ENCODE peak calls at places on chromosomes 3 and 15, in nine cellular contexts. H, T, S, K, D, O, C, U and B are unnamed samples.
A peak's percentile ranks its signal among the peaks of the same experiment; 100 is the strongest.

GRCh38 chr3:24446032-24446431 is 48.6 kb downstream of the THRB start:
- DNase-seq in H (no peak), T (no peak), S (no peak), K (no peak), D (no peak), O (no peak), C (no peak), U (no peak), B (no peak)

GRCh38 chr15:81002254-81003022 is 1.7 kb downstream of the TLNRD1 start:
- DNase-seq in H (peak; percentile 60), T (peak; percentile 51), S (peak; percentile 27), K (no peak), D (no peak), O (no peak), C (no peak), U (peak; percentile 37), B (no peak)

GRCh38 chr3:122003596-122003995 is 18.5 kb downstream of the ILDR1 start:
- DNase-seq in H (no peak), T (no peak), S (no peak), K (no peak), D (no peak), O (no peak), C (no peak), U (no peak), B (no peak)

GRCh38 chr3:194852836-194853508 is 167.3 kb downstream of the FAM43A start:
- DNase-seq in H (no peak), T (no peak), S (no peak), K (no peak), D (no peak), O (no peak), C (no peak), U (no peak), B (no peak)

GRCh38 chr3:46187876-46188275 is 20.2 kb downstream of the CCR1 start:
- DNase-seq in H (no peak), T (peak; percentile 50), S (no peak), K (peak; percentile 17), D (peak; percentile 78), O (no peak), C (no peak), U (no peak), B (peak; percentile 82)

GRCh38 chr3:72848703-72849081 is 447 bp upstream of the SHQ1 start:
- DNase-seq in H (no peak), T (peak; percentile 88), S (no peak), K (no peak), D (no peak), O (no peak), C (peak; percentile 4), U (peak; percentile 30), B (no peak)

GRCh38 chr15:70023064-70023768 is 74.5 kb downstream of the TLE3 start:
- DNase-seq in H (no peak), T (peak; percentile 92), S (no peak), K (peak; percentile 74), D (peak; percentile 86), O (no peak), C (peak; percentile 47), U (peak; percentile 77), B (peak; percentile 78)

GRCh38 chr3:141561426-141562034 is 74.7 kb downstream of the RASA2 start:
- DNase-seq in H (no peak), T (peak; percentile 75), S (no peak), K (peak; percentile 80), D (peak; percentile 90), O (peak; percentile 47), C (peak; percentile 34), U (peak; percentile 91), B (peak; percentile 20)

GRCh38 chr3:12158387-12159226 is at the start of gene TIMP4:
- DNase-seq in H (peak; percentile 63), T (no peak), S (peak; percentile 62), K (peak; percentile 62), D (peak; percentile 61), O (peak; percentile 75), C (no peak), U (peak; percentile 68), B (peak; percentile 79)

GRCh38 chr3:39267631-39268553 is 11.9 kb downstream of the CX3CR1 start:
- DNase-seq in H (no peak), T (peak; percentile 35), S (no peak), K (no peak), D (no peak), O (no peak), C (peak; percentile 51), U (no peak), B (no peak)

GRCh38 chr3:15527031-15527459 is 5.5 kb upstream of the COLQ start:
- DNase-seq in H (no peak), T (peak; percentile 53), S (no peak), K (no peak), D (no peak), O (no peak), C (no peak), U (peak; percentile 21), B (no peak)

GRCh38 chr3:15266510-15267376 is 60.7 kb downstream of the CAPN7 start:
- DNase-seq in H (no peak), T (no peak), S (no peak), K (no peak), D (no peak), O (no peak), C (no peak), U (no peak), B (no peak)

GRCh38 chr15:78070049-78070698 is 7.3 kb downstream of the TBC1D2B start:
- DNase-seq in H (peak; percentile 67), T (peak; percentile 50), S (no peak), K (no peak), D (no peak), O (no peak), C (no peak), U (no peak), B (no peak)

GRCh38 chr3:153144779-153145178 is 17.2 kb upstream of the RAP2B start:
- DNase-seq in H (no peak), T (no peak), S (no peak), K (peak; percentile 67), D (peak; percentile 69), O (no peak), C (no peak), U (peak; percentile 52), B (peak; percentile 25)

GRCh38 chr3:53837331-53837730 is 8.9 kb downstream of the CHDH start:
- DNase-seq in H (no peak), T (no peak), S (no peak), K (no peak), D (no peak), O (no peak), C (no peak), U (no peak), B (no peak)

DNA sequence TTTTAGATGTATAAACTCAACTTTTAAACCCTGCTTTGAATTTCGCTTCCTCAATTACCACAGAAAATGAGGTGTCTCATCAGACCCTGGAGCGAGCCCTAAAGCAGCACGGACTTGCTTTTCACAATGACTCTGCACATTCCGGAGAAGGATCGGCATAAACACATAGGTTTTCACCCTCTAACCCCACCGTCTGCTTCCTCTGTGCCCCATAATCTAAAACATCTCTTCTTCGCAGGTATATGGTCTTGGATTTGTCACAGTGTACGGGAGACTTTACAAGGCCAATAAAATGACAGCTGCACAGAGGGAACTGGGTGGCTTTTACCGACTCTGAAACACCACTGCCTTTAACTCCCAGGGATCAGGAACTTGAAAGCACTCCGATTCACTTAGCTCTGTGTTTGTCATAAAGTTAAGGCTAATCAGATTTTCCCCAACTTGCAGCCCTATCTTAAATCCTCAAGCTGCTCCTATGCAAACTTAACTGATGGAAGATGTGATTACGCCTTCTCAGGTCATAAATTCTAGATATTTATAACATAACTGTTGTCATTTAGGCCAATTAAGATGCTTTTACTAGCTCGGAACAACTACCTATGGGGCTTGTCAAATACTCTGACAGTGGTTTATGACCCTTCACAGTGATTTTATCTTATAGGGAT is 133.4 kb upstream of the WNT5A start:
- DNase-seq in H (no peak), T (peak; percentile 80), S (no peak), K (peak; percentile 41), D (peak; percentile 36), O (peak; percentile 55), C (no peak), U (no peak), B (no peak)
- H3K4me3 ChIP-seq in H (no peak overlapping the region), T (peak overlapping the region; percentile 13), S (no peak overlapping the region), K (no peak overlapping the region), D (no peak overlapping the region), O (no peak overlapping the region), C (no peak overlapping the region), U (no peak overlapping the region), B (no peak overlapping the region)

DNA sequence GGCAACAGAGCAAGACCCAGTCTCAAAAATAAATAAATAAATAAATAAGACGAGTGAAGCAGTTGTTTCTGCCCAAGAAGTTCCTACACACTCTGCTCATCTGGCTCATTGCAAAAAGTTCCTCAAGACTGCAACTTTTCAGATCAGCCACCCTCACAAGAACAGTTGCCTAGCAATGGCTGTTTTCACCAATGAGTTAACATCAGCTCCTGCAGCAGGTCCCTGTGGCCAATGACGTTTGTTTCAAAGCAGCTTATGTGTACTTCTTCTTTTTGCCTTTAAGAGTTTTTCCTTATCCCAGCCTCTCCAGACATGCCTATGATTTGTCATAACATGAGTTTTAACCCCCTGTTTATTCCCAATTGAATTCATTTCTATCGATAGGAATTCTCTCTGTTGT is 118.4 kb upstream of the SPRED1 start:
- DNase-seq in H (peak; percentile 66), T (no peak), S (no peak), K (no peak), D (no peak), O (no peak), C (no peak), U (no peak), B (no peak)
- H3K4me3 ChIP-seq in H (no peak overlapping the region), T (no peak overlapping the region), S (no peak overlapping the region), K (no peak overlapping the region), D (no peak overlapping the region), O (no peak overlapping the region), C (no peak overlapping the region), U (no peak overlapping the region), B (no peak overlapping the region)

GRCh38 chr15:38072507-38073277 is 138.3 kb downstream of the TMCO5A start:
- DNase-seq in H (peak; percentile 76), T (peak; percentile 80), S (peak; percentile 76), K (peak; percentile 87), D (peak; percentile 86), O (peak; percentile 56), C (no peak), U (peak; percentile 81), B (peak; percentile 39)

GRCh38 chr15:38075466-38075865 is 141.0 kb downstream of the TMCO5A start:
- DNase-seq in H (no peak), T (no peak), S (no peak), K (no peak), D (no peak), O (no peak), C (no peak), U (no peak), B (no peak)

GRCh38 chr15:38073278-38073930 is 139.0 kb downstream of the TMCO5A start:
- DNase-seq in H (peak; percentile 71), T (no peak), S (no peak), K (peak; percentile 63), D (peak; percentile 65), O (peak; percentile 71), C (no peak), U (peak; percentile 55), B (no peak)

GRCh38 chr15:38072007-38072506 is 137.6 kb downstream of the TMCO5A start:
- DNase-seq in H (peak; percentile 63), T (no peak), S (peak; percentile 18), K (no peak), D (no peak), O (peak; percentile 82), C (no peak), U (no peak), B (no peak)

GRCh38 chr15:38074029-38074428 is 139.6 kb downstream of the TMCO5A start:
- DNase-seq in H (no peak), T (no peak), S (no peak), K (peak; percentile 23), D (peak; percentile 49), O (peak; percentile 53), C (no peak), U (no peak), B (no peak)
- H3K4me3 ChIP-seq in H (no peak overlapping the region), T (no peak overlapping the region), S (peak overlapping the region; percentile 76), K (no peak overlapping the region), D (no peak overlapping the region), O (no peak overlapping the region), C (no peak overlapping the region), U (no peak overlapping the region), B (no peak overlapping the region)

GRCh38 chr3:64514889-64515288 is 172.9 kb downstream of the ADAMTS9 start:
- DNase-seq in H (no peak), T (no peak), S (no peak), K (no peak), D (no peak), O (no peak), C (no peak), U (no peak), B (no peak)
- H3K4me3 ChIP-seq in H (no peak overlapping the region), T (no peak overlapping the region), S (no peak overlapping the region), K (no peak overlapping the region), D (no peak overlapping the region), O (no peak overlapping the region), C (no peak overlapping the region), U (no peak overlapping the region), B (no peak overlapping the region)